ENCODE peak calls at places on chromosomes 1 and 21, in five cellular contexts. Y, N, W, P and B are unnamed samples.

GRCh38 chr21:29208666-29209059 is 78.2 kb downstream of the MAP3K7CL start:
- DNase-seq in Y (peak), W (no peak), N (peak), P (no peak), B (no peak)

GRCh38 chr1:47295579-47295978 is 18.4 kb downstream of the STIL start:
- DNase-seq in P (no peak), Y (peak), W (no peak), N (no peak), B (no peak)

GRCh38 chr1:77487631-77488030 is 194.8 kb downstream of the ZZZ3 start:
- DNase-seq in Y (no peak), W (no peak), P (no peak), N (no peak), B (no peak)

GRCh38 chr1:228037401-228038386 is 30.9 kb downstream of the WNT3A start:
- DNase-seq in W (no peak), P (no peak), Y (peak), N (no peak), B (no peak)

GRCh38 chr1:185719021-185719420 is 15.2 kb upstream of the HMCN1 start:
- DNase-seq in Y (peak), W (no peak), P (peak), N (peak), B (no peak)

GRCh38 chr1:243963566-243963965 is 87.5 kb upstream of the ZBTB18 start:
- DNase-seq in W (no peak), P (no peak), Y (no peak), N (no peak), B (no peak)

GRCh38 chr1:228413241-228414010 is 3.2 kb downstream of the TRIM17 start:
- DNase-seq in N (no peak), W (no peak), P (no peak), Y (no peak), B (no peak)

GRCh38 chr21:44024895-44025353 is 12.8 kb downstream of the TRAPPC10 start:
- DNase-seq in P (no peak), Y (peak), W (no peak), N (no peak), B (no peak)

GRCh38 chr1:54542120-54542961 is 5.7 kb upstream of the ACOT11 start:
- DNase-seq in P (peak), N (peak), Y (peak), W (peak), B (peak)

GRCh38 chr1:27382950-27383627 is at the start of gene CD164L2:
- DNase-seq in W (no peak), N (no peak), P (no peak), Y (no peak), B (peak)

GRCh38 chr1:215479567-215479966 is 87.5 kb upstream of the KCTD3 start:
- DNase-seq in W (no peak), P (no peak), Y (no peak), N (no peak), B (no peak)

GRCh38 chr1:179870870-179871269 is 6.7 kb downstream of the TOR1AIP2 start:
- DNase-seq in P (no peak), W (no peak), Y (no peak), N (no peak), B (no peak)

GRCh38 chr1:229640455-229640854 is 14.4 kb downstream of the URB2 start:
- DNase-seq in N (no peak), W (no peak), P (no peak), Y (no peak), B (no peak)

GRCh38 chr1:186617860-186618780 is 62.1 kb downstream of the PTGS2 start:
- DNase-seq in N (peak), Y (no peak), P (no peak), W (peak), B (no peak)

GRCh38 chr1:35726814-35727433 is 8.2 kb upstream of the C1orf216 start:
- DNase-seq in Y (peak), W (no peak), P (peak), N (peak), B (peak)

GRCh38 chr1:184034761-184035379 is 2.7 kb downstream of the COLGALT2 start:
- DNase-seq in Y (no peak), W (no peak), N (no peak), P (no peak), B (no peak)

GRCh38 chr1:84998642-84999280 is 1.8 kb upstream of the MCOLN2 start:
- DNase-seq in W (no peak), Y (peak), P (no peak), N (no peak), B (no peak)

GRCh38 chr1:2984399-2985061 is 36.7 kb upstream of the ACTRT2 start:
- DNase-seq in P (no peak), W (no peak), N (no peak), Y (no peak), B (no peak)

GRCh38 chr1:171152533-171152932 is 32.6 kb upstream of the FMO2 start:
- DNase-seq in N (no peak), Y (no peak), W (no peak), P (no peak), B (no peak)

GRCh38 chr1:195591917-195592672 is 1016.1 kb downstream of the KCNT2 start:
- DNase-seq in N (peak), Y (peak), P (peak), W (no peak), B (no peak)

GRCh38 chr1:203464743-203465142 is 10.9 kb upstream of the PRELP start:
- DNase-seq in N (no peak), Y (no peak), P (no peak), W (no peak), B (no peak)

GRCh38 chr1:151309851-151310323 is 17.3 kb downstream of the PI4KB start:
- DNase-seq in P (no peak), N (no peak), Y (peak), W (no peak), B (no peak)

GRCh38 chr1:107172450-107172849 is 31.6 kb downstream of the NTNG1 start:
- DNase-seq in P (no peak), N (no peak), Y (no peak), W (no peak), B (no peak)

GRCh38 chr1:147773215-147773715 is 12.9 kb upstream of the GJA5 start:
- DNase-seq in W (no peak), Y (no peak), P (no peak), N (no peak), B (no peak)

GRCh38 chr1:19799233-19799876 is 361 bp downstream of the TMCO4 start:
- DNase-seq in W (no peak), Y (peak), P (no peak), N (peak), B (peak)

GRCh38 chr1:201346337-201346939 is 31.0 kb downstream of the TNNT2 start:
- DNase-seq in Y (peak), N (peak), P (peak), W (no peak), B (peak)

GRCh38 chr1:64000021-64000420 is 203.4 kb upstream of the UBE2U start:
- DNase-seq in N (peak), Y (peak), W (no peak), P (no peak), B (no peak)

GRCh38 chr1:212470059-212470458 is 37.3 kb downstream of the NENF start:
- DNase-seq in P (peak), N (peak), W (no peak), Y (peak), B (no peak)

GRCh38 chr1:111743679-111744101 is 4.5 kb upstream of the INKA2 start:
- DNase-seq in N (no peak), W (no peak), Y (peak), P (no peak), B (no peak)

GRCh38 chr21:41653944-41654625 is 112.8 kb downstream of the RIPK4 start:
- DNase-seq in P (no peak), Y (peak), W (no peak), N (no peak), B (no peak)

GRCh38 chr1:180953791-180954721 is 41.4 kb downstream of the KIAA1614 start:
- DNase-seq in W (peak), Y (peak), P (no peak), N (peak), B (peak)

GRCh38 chr1:2525524-2525895 is 886 bp downstream of the PANK4 start:
- DNase-seq in Y (no peak), W (no peak), P (no peak), N (no peak), B (peak)

GRCh38 chr1:97101523-97101922 is 379.9 kb downstream of the PTBP2 start:
- DNase-seq in P (no peak), N (no peak), Y (no peak), W (no peak), B (no peak)

GRCh38 chr21:36464590-36464989 is 15.3 kb downstream of the CLDN14 start:
- DNase-seq in N (no peak), Y (no peak), W (no peak), P (no peak), B (no peak)

GRCh38 chr1:160761886-160762285 is 22.8 kb downstream of the SLAMF7 start:
- DNase-seq in Y (no peak), W (no peak), N (no peak), P (no peak), B (no peak)
- TF ChIP-seq CEBPB in Y (no peak), W (no peak), N (no peak), P (no peak), B (no peak)

GRCh38 chr1:232641507-232641906 is 11.6 kb upstream of the SIPA1L2 start:
- DNase-seq in Y (no peak), N (no peak), W (no peak), P (no peak), B (no peak)
- TF ChIP-seq CEBPB in Y (no peak), N (no peak), W (no peak), P (no peak), B (no peak)

DNA sequence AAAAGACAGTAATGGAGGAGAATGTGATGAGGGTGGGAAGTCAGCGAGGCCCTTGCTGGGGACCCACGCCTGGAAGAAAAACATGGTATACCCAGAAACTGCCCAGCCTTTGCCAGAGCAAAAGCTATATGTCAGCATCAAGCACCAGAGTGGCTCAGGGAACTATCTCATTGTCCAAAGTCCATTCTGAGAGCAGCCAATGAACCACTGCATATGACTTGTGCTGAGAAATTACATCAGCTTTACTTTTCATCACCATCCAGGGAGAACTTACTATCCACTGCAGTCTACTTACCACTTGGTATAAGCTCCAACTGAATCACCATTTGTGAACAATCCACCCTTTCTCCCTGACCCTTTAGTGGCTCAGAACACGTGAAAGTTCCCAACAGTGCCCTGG is 148.1 kb downstream of the TTLL7 start:
- DNase-seq in N (no peak), Y (no peak), W (no peak), P (no peak), B (no peak)
- TF ChIP-seq CEBPB in N (no peak), Y (no peak), W (no peak), P (no peak), B (no peak)

DNA sequence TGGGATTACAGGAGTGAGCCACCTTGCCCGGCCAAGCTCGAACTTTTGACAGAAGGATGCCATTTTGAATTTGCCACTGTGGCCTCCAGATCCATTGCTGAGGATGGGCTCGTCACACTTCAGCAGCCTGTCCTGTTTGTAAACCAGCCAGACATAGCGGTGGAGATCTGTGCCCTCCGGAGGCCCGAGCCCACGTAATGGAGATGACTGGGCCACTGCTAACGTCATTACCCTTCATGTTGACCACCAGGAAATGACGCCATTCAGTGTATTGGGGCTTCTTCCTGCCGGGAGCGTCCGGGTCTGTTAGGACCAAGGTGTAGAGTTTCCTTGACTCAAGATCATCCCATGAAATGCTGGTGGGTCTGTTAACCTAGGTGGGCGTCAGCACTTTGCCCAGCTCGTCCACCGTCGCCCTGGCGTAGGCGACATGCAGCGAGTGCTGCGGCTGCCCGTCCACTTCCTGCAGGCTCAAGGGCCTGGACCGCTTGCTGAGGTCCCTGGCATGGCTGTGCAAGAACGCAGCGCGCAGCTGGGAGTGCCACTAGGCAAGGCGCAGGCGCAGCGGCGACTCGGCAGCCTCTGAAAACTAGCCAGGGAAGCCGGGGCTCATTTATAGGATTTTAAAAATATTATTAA is 40.8 kb downstream of the PTPRC start:
- DNase-seq in W (no peak), N (no peak), P (no peak), Y (no peak), B (no peak)
- TF ChIP-seq CEBPB in W (no peak), N (no peak), P (no peak), Y (no peak), B (no peak)